ENCODE peak calls at places on chromosomes 16 and 17, in eight cellular contexts. A is neural progenitor cell, G is H9, E is mammary epithelial cell, R is OCI-LY7, M is keratinocyte, K is GM23338, W is IMR-90. U is an unnamed sample.
A peak's percentile ranks its signal among the peaks of the same experiment; 100 is the strongest.

GRCh38 chr17:35103271-35103670 is 16.4 kb downstream of the RAD51D start:
- DNase-seq in W (no peak), R (no peak), A (no peak), M (no peak), G (no peak), K (no peak), E (no peak), U (no peak)

GRCh38 chr17:4331614-4332013 is 34.9 kb downstream of the UBE2G1 start:
- DNase-seq in M (no peak), E (no peak), R (no peak), W (no peak), A (peak; percentile 30), K (no peak), G (no peak), U (no peak)

GRCh38 chr17:79294459-79295071 is 219.9 kb downstream of the ENGASE start:
- DNase-seq in W (peak; percentile 29), R (peak; percentile 31), E (peak; percentile 50), K (peak; percentile 90), M (peak; percentile 9), G (peak; percentile 93), A (peak; percentile 92), U (peak; percentile 34)

GRCh38 chr17:80871341-80871740 is 120.3 kb upstream of the CHMP6 start:
- DNase-seq in R (no peak), K (no peak), G (no peak), M (no peak), A (no peak), E (no peak), W (no peak), U (no peak)

GRCh38 chr16:50774960-50775359 is 33.1 kb downstream of the CYLD start:
- DNase-seq in E (no peak), K (no peak), A (no peak), R (no peak), W (no peak), G (no peak), M (no peak), U (no peak)

GRCh38 chr17:76515291-76515949 is 14.2 kb upstream of the RHBDF2 start:
- DNase-seq in R (no peak), W (peak; percentile 97), K (no peak), E (peak; percentile 91), M (no peak), G (no peak), A (no peak), U (peak; percentile 96)

GRCh38 chr16:54734156-54734555 is 196.5 kb upstream of the IRX5 start:
- DNase-seq in R (no peak), K (no peak), M (no peak), W (no peak), E (peak; percentile 34), A (no peak), G (no peak), U (no peak)

GRCh38 chr16:70779361-70779760 is 21.6 kb downstream of the VAC14 start:
- DNase-seq in K (no peak), R (no peak), E (no peak), M (no peak), G (no peak), A (no peak), W (peak; percentile 28), U (peak; percentile 58)

GRCh38 chr16:14303654-14304394 is 232.7 kb downstream of the MRTFB start:
- DNase-seq in E (peak; percentile 45), M (no peak), G (peak; percentile 38), K (peak; percentile 51), A (peak; percentile 47), R (peak; percentile 46), W (no peak), U (no peak)

GRCh38 chr17:52170963-52171572 is 12.6 kb upstream of the CA10 start:
- DNase-seq in E (peak; percentile 33), A (peak; percentile 60), R (no peak), G (peak; percentile 64), K (peak; percentile 70), M (no peak), W (no peak), U (no peak)

GRCh38 chr17:55435408-55435807 is 13.8 kb upstream of the MMD start:
- DNase-seq in A (no peak), W (no peak), K (no peak), M (no peak), G (no peak), E (no peak), R (no peak), U (no peak)

GRCh38 chr17:30793282-30793977 is 31.1 kb downstream of the CRLF3 start:
- DNase-seq in G (no peak), W (no peak), K (no peak), E (no peak), M (no peak), A (no peak), R (no peak), U (no peak)

GRCh38 chr17:82157046-82158035 is 55.3 kb downstream of the CCDC57 start:
- DNase-seq in G (no peak), R (no peak), M (no peak), E (no peak), A (no peak), K (no peak), W (no peak), U (no peak)

GRCh38 chr16:2205967-2206313 is 686 bp downstream of the MLST8 start:
- DNase-seq in K (no peak), E (no peak), M (no peak), A (peak; percentile 69), R (no peak), G (no peak), W (no peak), U (no peak)

GRCh38 chr17:63774141-63774981 is at the start of gene DDX42:
- DNase-seq in M (no peak), G (peak; percentile 60), E (no peak), A (peak; percentile 95), K (peak; percentile 94), R (peak; percentile 69), W (peak; percentile 54), U (peak; percentile 68)

GRCh38 chr16:85403693-85404092 is 209.4 kb upstream of the GSE1 start:
- DNase-seq in W (no peak), M (no peak), K (no peak), G (no peak), A (no peak), R (no peak), E (no peak), U (no peak)

GRCh38 chr16:87203060-87203656 is 114.0 kb downstream of the C16orf95 start:
- DNase-seq in M (no peak), W (peak; percentile 77), K (peak; percentile 89), G (peak; percentile 88), R (peak; percentile 70), E (peak; percentile 24), A (peak; percentile 90), U (peak; percentile 84)

GRCh38 chr16:47460301-47460754 is 535 bp downstream of the ITFG1 start:
- DNase-seq in K (peak; percentile 47), M (no peak), R (no peak), G (no peak), E (no peak), A (no peak), W (no peak), U (peak; percentile 41)

GRCh38 chr17:78454346-78454745 is 75.9 kb downstream of the PGS1 start:
- DNase-seq in E (no peak), G (no peak), A (no peak), R (no peak), K (no peak), M (no peak), W (no peak), U (no peak)

GRCh38 chr16:6483634-6484033 is 849.0 kb upstream of the RBFOX1 start:
- DNase-seq in W (no peak), M (no peak), K (peak; percentile 68), G (peak; percentile 67), R (no peak), A (peak; percentile 82), E (no peak), U (no peak)

GRCh38 chr16:47004652-47005051 is 31.2 kb upstream of the DNAJA2 start:
- DNase-seq in M (no peak), A (no peak), K (no peak), G (no peak), W (no peak), E (no peak), R (no peak), U (no peak)

GRCh38 chr17:49851387-49852291 is 3.8 kb upstream of the TAC4 start:
- DNase-seq in K (peak; percentile 85), A (peak; percentile 89), W (peak; percentile 59), M (no peak), G (peak; percentile 86), E (no peak), R (peak; percentile 54), U (peak; percentile 62)

GRCh38 chr16:16996830-16997229 is 473.9 kb downstream of the XYLT1 start:
- DNase-seq in K (peak; percentile 59), A (peak; percentile 16), E (no peak), R (no peak), M (no peak), G (peak; percentile 44), W (no peak), U (no peak)

DNA sequence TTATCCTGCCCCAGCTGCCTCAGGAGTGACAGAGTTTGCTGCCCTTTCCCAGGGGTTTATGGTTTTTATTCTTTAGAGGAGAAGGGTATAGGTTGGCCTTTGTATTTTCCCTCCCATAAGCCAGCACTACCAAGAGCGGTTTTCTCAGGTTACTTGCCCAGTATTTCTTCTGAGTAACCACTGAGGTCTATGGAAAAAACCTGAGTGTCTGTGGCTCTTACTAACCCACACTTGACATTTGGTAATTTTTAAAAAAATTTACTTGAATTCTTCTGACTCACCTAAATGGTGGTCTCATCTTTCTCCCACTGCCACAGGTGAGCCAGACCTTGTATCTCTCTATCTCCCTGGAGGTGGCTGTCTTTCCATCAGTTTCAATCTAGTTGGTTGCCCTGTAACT is 6.0 kb downstream of the SLC7A6 start:
- DNase-seq in G (no peak), A (no peak), W (no peak), M (no peak), E (no peak), K (no peak), R (no peak), U (no peak)
- H4K20me1 ChIP-seq in G (no peaks in the 10 kb centered on the region), A (peaks cover 3% of the 10 kb centered on the region), W (peaks cover 76% of the 10 kb centered on the region), M (peaks cover 18% of the 10 kb centered on the region), E (peaks cover 4% of the 10 kb centered on the region), K (peaks cover 13% of the 10 kb centered on the region), R (peaks cover 8% of the 10 kb centered on the region), U (no peaks in the 10 kb centered on the region)

GRCh38 chr17:72687941-72688340 is 404.5 kb downstream of the SLC39A11 start:
- DNase-seq in K (no peak), R (no peak), E (peak; percentile 80), A (no peak), G (no peak), W (no peak), M (no peak), U (no peak)
- H4K20me1 ChIP-seq in K (no peaks in the 10 kb centered on the region), R (no peaks in the 10 kb centered on the region), E (no peaks in the 10 kb centered on the region), A (no peaks in the 10 kb centered on the region), G (no peaks in the 10 kb centered on the region), W (no peaks in the 10 kb centered on the region), M (no peaks in the 10 kb centered on the region), U (no peaks in the 10 kb centered on the region)

DNA sequence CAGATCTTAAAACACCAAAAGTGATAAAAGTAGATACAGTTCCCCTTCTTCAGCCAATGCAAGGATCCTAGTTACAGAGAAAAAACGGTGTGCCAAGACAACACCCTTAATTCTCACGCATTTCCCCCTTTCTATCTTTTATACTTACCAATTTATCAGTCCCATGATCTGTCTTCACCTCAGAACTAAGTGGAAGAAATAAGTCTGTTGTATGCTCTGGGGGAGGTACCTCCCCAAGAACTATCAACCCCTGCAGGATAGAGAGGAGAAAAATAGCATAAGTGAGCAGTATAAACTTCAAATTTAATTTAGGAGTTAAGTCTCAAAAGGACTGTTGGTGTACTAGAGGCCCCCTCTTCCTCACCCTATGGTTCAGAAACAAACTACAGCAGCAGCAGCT is 83.2 kb downstream of the STH start:
- DNase-seq in R (no peak), M (no peak), K (no peak), E (no peak), G (no peak), A (no peak), W (no peak), U (no peak)
- H4K20me1 ChIP-seq in R (no peaks in the 10 kb centered on the region), M (peaks cover 3% of the 10 kb centered on the region), K (peaks cover 31% of the 10 kb centered on the region), E (no peaks in the 10 kb centered on the region), G (no peaks in the 10 kb centered on the region), A (peaks cover 94% of the 10 kb centered on the region), W (peaks cover 49% of the 10 kb centered on the region), U (peaks cover 2% of the 10 kb centered on the region)

GRCh38 chr16:8863594-8864424 is 5.0 kb downstream of the CARHSP1 start:
- DNase-seq in K (peak; percentile 51), A (peak; percentile 23), G (peak; percentile 69), W (no peak), M (no peak), E (no peak), R (no peak), U (peak; percentile 38)
- H4K20me1 ChIP-seq in K (peaks cover 75% of the 10 kb centered on the region), A (peaks cover 93% of the 10 kb centered on the region), G (peaks cover 5% of the 10 kb centered on the region), W (peaks cover 85% of the 10 kb centered on the region), M (peaks cover 29% of the 10 kb centered on the region), E (no peaks in the 10 kb centered on the region), R (peaks cover 31% of the 10 kb centered on the region), U (no peaks in the 10 kb centered on the region)

U was measured in fibroblast of lung.